ENCODE peak calls at places on chromosomes 13 and 19, in four cellular contexts. One of them, this sample, is unnamed.

GRCh38 chr13:91459485-91459884 is 61.1 kb downstream of the GPC5 start:
- DNase-seq in activated effector memory CD4-positive, alpha-beta T cell treated with anti-CD3 and anti-CD28 coated beads, Interleukin-2, amount 50 U/mL, for 16 hours: no peak
- DNase-seq in amniotic epithelial cell: no peak
- DNase-seq in substantia nigra: no peak
- DNase-seq in this sample: no peak

GRCh38 chr13:111872475-111873150 is 194.3 kb upstream of the SOX1 start:
- DNase-seq in activated effector memory CD4-positive, alpha-beta T cell treated with anti-CD3 and anti-CD28 coated beads, Interleukin-2, amount 50 U/mL, for 16 hours: no peak
- DNase-seq in amniotic epithelial cell: no peak
- DNase-seq in substantia nigra: no peak
- DNase-seq in this sample: no peak

GRCh38 chr13:35198821-35199220 is 256.8 kb downstream of the NBEA start:
- DNase-seq in activated effector memory CD4-positive, alpha-beta T cell treated with anti-CD3 and anti-CD28 coated beads, Interleukin-2, amount 50 U/mL, for 16 hours: no peak
- DNase-seq in amniotic epithelial cell: no peak
- DNase-seq in substantia nigra: no peak
- DNase-seq in this sample: no peak

GRCh38 chr19:46391296-46392251 is 21.8 kb downstream of the CCDC8 start:
- DNase-seq in activated effector memory CD4-positive, alpha-beta T cell treated with anti-CD3 and anti-CD28 coated beads, Interleukin-2, amount 50 U/mL, for 16 hours: peak; percentile 55
- DNase-seq in amniotic epithelial cell: no peak
- DNase-seq in substantia nigra: no peak
- DNase-seq in this sample: no peak

GRCh38 chr13:32126298-32126697 is 94.7 kb downstream of the FRY start:
- DNase-seq in activated effector memory CD4-positive, alpha-beta T cell treated with anti-CD3 and anti-CD28 coated beads, Interleukin-2, amount 50 U/mL, for 16 hours: no peak
- DNase-seq in amniotic epithelial cell: no peak
- DNase-seq in substantia nigra: no peak
- DNase-seq in this sample: no peak

GRCh38 chr13:112587767-112588489 is at the start of gene TUBGCP3:
- DNase-seq in activated effector memory CD4-positive, alpha-beta T cell treated with anti-CD3 and anti-CD28 coated beads, Interleukin-2, amount 50 U/mL, for 16 hours: peak; percentile 92
- DNase-seq in amniotic epithelial cell: peak; percentile 73
- DNase-seq in substantia nigra: peak; percentile 73
- DNase-seq in this sample: peak; percentile 85

GRCh38 chr13:48222358-48223015 is 10.5 kb upstream of the ITM2B start:
- DNase-seq in activated effector memory CD4-positive, alpha-beta T cell treated with anti-CD3 and anti-CD28 coated beads, Interleukin-2, amount 50 U/mL, for 16 hours: no peak
- DNase-seq in amniotic epithelial cell: peak; percentile 81
- DNase-seq in substantia nigra: no peak
- DNase-seq in this sample: no peak

GRCh38 chr13:36297259-36297599 is 385 bp downstream of the CCDC169 start:
- DNase-seq in activated effector memory CD4-positive, alpha-beta T cell treated with anti-CD3 and anti-CD28 coated beads, Interleukin-2, amount 50 U/mL, for 16 hours: no peak
- DNase-seq in amniotic epithelial cell: peak; percentile 42
- DNase-seq in substantia nigra: no peak
- DNase-seq in this sample: no peak

GRCh38 chr19:48433337-48433736 is 12.4 kb upstream of the GRWD1 start:
- DNase-seq in activated effector memory CD4-positive, alpha-beta T cell treated with anti-CD3 and anti-CD28 coated beads, Interleukin-2, amount 50 U/mL, for 16 hours: no peak
- DNase-seq in amniotic epithelial cell: no peak
- DNase-seq in substantia nigra: no peak
- DNase-seq in this sample: no peak